ENCODE peak calls at places on chromosomes 7 and 10, in six cellular contexts. L, C, Q, U, B and I are unnamed samples.

GRCh38 chr7:70322786-70323185 is 724.5 kb downstream of the AUTS2 start:
- DNase-seq in L (no peak), C (no peak), Q (no peak), U (no peak), B (no peak), I (no peak)

GRCh38 chr10:15136960-15137359 is 31.5 kb downstream of the NMT2 start:
- DNase-seq in L (no peak), C (no peak), Q (no peak), U (no peak), B (no peak), I (peak; percentile 44)

GRCh38 chr7:157271991-157272324 is 64.8 kb upstream of the DNAJB6 start:
- DNase-seq in L (peak; percentile 25), C (peak; percentile 85), Q (peak; percentile 39), U (no peak), B (peak; percentile 97), I (peak; percentile 93)

GRCh38 chr7:17581301-17581700 is 282.8 kb downstream of the AHR start:
- DNase-seq in L (no peak), C (no peak), Q (no peak), U (no peak), B (no peak), I (no peak)

GRCh38 chr10:43024524-43024923 is 52.3 kb upstream of the RET start:
- DNase-seq in L (no peak), C (no peak), Q (no peak), U (no peak), B (no peak), I (no peak)

GRCh38 chr10:79399242-79399831 is 46.1 kb downstream of the ZCCHC24 start:
- DNase-seq in L (peak; percentile 73), C (peak; percentile 93), Q (peak; percentile 92), U (no peak), B (peak; percentile 98), I (peak; percentile 98)

GRCh38 chr10:14008648-14009072 is 322.1 kb downstream of the FRMD4A start:
- DNase-seq in L (no peak), C (no peak), Q (no peak), U (no peak), B (no peak), I (peak; percentile 54)

GRCh38 chr10:71312840-71313789 is 5.9 kb upstream of the SLC29A3 start:
- DNase-seq in L (no peak), C (peak; percentile 41), Q (peak; percentile 58), U (no peak), B (peak; percentile 54), I (peak; percentile 85)

GRCh38 chr10:25934673-25935139 is 677 bp downstream of the MYO3A start:
- DNase-seq in L (no peak), C (no peak), Q (no peak), U (no peak), B (no peak), I (no peak)

GRCh38 chr7:104971290-104972071 is 42.5 kb upstream of the KMT2E start:
- DNase-seq in L (peak; percentile 66), C (no peak), Q (no peak), U (no peak), B (peak; percentile 53), I (peak; percentile 71)

GRCh38 chr10:105656880-105657279 is 1015.8 kb downstream of the SORCS3 start:
- DNase-seq in L (no peak), C (no peak), Q (no peak), U (no peak), B (no peak), I (no peak)

GRCh38 chr7:51639661-51640340 is 323.2 kb upstream of the COBL start:
- DNase-seq in L (no peak), C (peak; percentile 22), Q (no peak), U (no peak), B (peak; percentile 44), I (no peak)

GRCh38 chr10:132174237-132174636 is 12.5 kb upstream of the DPYSL4 start:
- DNase-seq in L (no peak), C (no peak), Q (no peak), U (no peak), B (no peak), I (no peak)

GRCh38 chr10:124636271-124636993 is 107.7 kb downstream of the FAM53B start:
- DNase-seq in L (no peak), C (no peak), Q (no peak), U (no peak), B (no peak), I (no peak)
- TF ChIP-seq CTCF in L (no peak), C (no peak), Q (peak; percentile 13), U (no peak), B (no peak), I (no peak)

DNA sequence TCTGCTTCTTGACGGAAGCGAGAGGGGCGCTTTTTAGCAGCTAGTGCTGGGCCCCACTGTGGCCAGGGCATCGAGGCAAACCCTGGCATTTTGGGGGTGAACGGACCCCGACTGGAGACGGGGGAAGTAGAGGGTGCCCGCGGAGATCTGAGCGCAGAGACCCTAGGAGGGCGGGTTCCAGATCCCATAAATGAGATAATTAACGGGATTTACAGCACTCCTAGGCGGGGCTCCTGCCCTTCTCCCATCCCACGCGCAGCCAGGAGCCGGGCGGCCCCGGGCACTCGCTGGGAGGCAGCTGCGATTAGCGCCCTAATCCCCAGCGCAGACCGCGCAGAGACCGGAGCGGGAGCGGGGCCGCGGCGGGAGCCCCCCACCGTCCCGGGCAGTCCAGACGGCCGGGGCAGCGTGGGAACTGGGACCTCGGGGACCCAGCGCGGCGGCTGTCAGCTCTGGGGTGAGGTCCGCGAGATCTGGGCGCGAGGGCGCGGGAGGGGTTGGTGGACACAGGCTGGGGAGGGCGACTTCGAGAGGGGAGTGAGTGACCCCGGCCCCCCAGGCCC is 735 bp downstream of the JCAD start:
- DNase-seq in L (no peak), C (no peak), Q (no peak), U (no peak), B (no peak), I (no peak)
- H3K4me3 ChIP-seq in L (peak overlapping the region; percentile 54), C (peak overlapping the region; percentile 59), Q (peak overlapping the region; percentile 82), U (no peak overlapping the region), B (peak overlapping the region; percentile 65), I (peak overlapping the region; percentile 71)

DNA sequence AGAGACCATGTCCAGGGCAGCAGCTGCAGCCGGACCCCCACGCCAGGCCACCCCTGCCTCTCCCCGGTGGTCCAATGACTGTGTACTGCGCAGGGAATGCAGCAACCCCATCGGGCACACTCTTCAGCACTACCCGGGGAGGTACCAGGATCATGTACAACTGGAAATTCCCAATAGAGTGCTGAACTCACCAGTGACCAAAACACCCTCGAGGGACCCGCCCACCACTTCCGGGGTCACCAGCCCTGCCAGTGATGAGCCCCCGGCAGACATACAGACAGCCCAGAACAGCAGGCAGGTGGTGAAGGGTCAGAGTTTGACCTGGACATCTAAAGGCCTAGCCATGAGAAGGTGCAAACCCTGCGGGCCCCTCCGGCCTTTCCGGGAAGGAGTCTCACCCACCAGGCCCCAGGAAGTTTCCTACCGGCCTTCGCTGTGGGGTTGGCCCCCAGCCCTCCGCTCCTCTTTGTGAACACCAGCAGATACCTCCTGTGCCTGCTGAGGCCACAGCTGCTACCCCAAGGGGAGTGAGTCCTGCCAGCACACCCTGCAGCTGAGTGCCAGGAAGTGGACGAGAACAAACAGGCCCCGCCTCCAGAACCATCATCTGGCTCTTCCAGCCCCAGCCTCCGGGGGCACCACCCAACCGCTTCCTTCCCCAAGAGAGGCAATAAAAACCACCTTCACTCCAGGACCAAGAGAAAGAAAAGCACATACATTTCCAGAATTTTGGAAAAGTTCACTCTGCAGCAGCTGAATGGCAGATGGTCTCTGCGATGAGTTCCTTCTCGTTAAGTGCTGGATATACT is 5.0 kb upstream of the ANKRD61 start:
- DNase-seq in L (no peak), C (no peak), Q (peak; percentile 73), U (no peak), B (peak; percentile 29), I (no peak)
- TF ChIP-seq CTCF in L (peak; percentile 49), C (no peak), Q (peak; percentile 40), U (peak; percentile 31), B (peak; percentile 24), I (peak; percentile 38)

DNA sequence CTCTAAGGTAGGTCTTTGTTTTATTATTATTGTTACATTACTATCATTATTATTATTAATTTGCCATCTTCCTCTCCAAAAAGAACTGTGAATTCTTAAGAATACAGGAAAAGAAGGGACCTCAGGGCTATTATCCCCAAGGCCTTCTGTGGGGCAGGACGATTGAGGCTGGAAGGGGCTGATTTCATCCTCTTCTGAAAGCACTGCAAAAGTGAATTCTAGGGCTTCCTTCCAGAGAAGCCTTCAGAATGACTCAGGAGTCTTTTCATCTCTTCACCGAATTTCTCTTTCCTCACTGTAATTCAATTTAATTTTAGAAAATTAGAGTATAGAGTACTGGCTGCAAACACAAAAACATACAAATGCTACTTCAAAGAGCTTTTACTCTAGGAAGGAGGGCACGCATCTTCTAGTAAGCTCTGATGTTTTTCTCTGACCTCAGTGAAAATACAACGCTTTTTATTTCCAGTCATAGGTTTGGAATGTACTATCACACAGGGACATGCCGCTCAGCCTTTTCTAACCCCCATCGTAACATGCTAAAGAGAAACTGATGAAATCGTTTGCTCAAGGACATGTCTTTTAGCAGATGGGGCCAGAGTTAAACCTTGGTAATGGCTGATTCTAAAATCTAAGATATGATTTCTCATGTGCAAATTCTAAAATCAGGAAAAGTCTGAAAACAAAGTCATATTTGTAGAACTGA is 280.3 kb upstream of the PITRM1 start:
- DNase-seq in L (no peak), C (no peak), Q (no peak), U (no peak), B (peak; percentile 93), I (peak; percentile 94)
- H3K4me3 ChIP-seq in L (peak overlapping the region; percentile 14), C (peak overlapping the region; percentile 0), Q (peak overlapping the region; percentile 20), U (no peak overlapping the region), B (no peak overlapping the region), I (peak overlapping the region; percentile 47)

DNA sequence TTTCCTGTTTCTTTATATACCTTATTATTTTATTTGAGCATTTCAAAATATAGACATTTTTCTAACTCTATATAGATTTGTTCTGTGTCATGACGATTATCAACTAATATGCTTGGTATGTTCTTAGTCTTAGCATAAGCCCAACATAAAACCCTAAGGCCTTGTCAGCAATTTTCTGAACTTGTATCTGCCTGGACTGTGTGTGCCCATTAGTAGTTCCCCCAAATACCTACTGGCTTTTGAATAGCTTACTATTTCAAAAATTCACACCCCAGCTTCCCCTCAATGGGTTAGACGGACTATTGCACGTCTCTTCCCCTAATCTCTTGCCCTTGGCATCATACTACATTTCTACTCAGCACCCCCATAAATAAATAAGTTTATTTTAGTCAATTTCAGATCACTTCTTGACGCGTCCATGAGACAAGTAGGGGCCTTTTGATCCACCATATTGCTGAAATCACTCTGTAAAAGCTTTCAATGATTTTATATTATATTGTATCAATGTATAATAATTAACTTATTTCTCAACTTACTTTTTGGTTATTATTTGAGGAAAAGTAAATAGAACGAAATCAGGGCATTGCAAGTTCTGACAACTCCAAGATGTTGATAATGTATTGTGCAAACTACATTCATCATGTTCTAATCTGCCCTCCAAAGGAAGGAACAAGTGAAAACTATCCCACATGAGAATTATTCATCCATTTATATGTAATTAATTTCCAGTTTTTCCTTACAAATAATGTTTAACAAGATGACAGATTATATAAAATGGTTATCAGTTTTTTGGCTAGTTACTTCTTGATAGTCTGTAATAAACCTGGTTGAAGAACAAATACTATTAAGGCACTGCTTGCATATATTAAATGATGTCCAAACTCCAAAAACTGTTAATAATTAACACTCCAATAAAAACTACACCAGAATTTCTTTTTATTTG is 1.1 kb upstream of the AKR1C3 start:
- DNase-seq in L (no peak), C (no peak), Q (no peak), U (no peak), B (no peak), I (no peak)
- TF ChIP-seq CTCF in L (no peak), C (no peak), Q (no peak), U (no peak), B (no peak), I (no peak)